ENCODE peak calls at places on chromosomes 6 and 20, in five cellular contexts. F, Z, V, G and K are unnamed samples.
A peak's percentile ranks its signal among the peaks of the same experiment; 100 is the strongest.

GRCh38 chr20:38153011-38153329 is 12.1 kb downstream of the TGM2 start:
- DNase-seq in F (no peak), Z (peak; percentile 52), V (no peak), G (no peak), K (no peak)

GRCh38 chr6:11459002-11459658 is 78.4 kb upstream of the TMEM170B start:
- DNase-seq in F (no peak), Z (no peak), V (no peak), G (no peak), K (no peak)

GRCh38 chr6:4610256-4610655 is 165.9 kb upstream of the CDYL start:
- DNase-seq in F (no peak), Z (peak; percentile 65), V (no peak), G (peak; percentile 36), K (no peak)

GRCh38 chr6:35188886-35189285 is 24.9 kb upstream of the SCUBE3 start:
- DNase-seq in F (no peak), Z (no peak), V (no peak), G (no peak), K (no peak)

GRCh38 chr6:153210083-153210482 is 79.0 kb upstream of the RGS17 start:
- DNase-seq in F (no peak), Z (peak; percentile 19), V (no peak), G (no peak), K (no peak)

GRCh38 chr20:62953167-62953838 is 794 bp downstream of the SLC17A9 start:
- DNase-seq in F (no peak), Z (no peak), V (no peak), G (no peak), K (peak; percentile 82)

GRCh38 chr6:47363736-47364135 is 54.0 kb upstream of the TNFRSF21 start:
- DNase-seq in F (no peak), Z (no peak), V (no peak), G (no peak), K (no peak)

GRCh38 chr6:2818593-2818992 is 23.1 kb downstream of the SERPINB1 start:
- DNase-seq in F (no peak), Z (no peak), V (no peak), G (no peak), K (no peak)

GRCh38 chr20:53939554-53940355 is 130.6 kb downstream of the BCAS1 start:
- DNase-seq in F (peak; percentile 61), Z (peak; percentile 91), V (peak; percentile 56), G (peak; percentile 92), K (peak; percentile 92)

GRCh38 chr6:110033749-110034636 is 55.9 kb downstream of the GPR6 start:
- DNase-seq in F (no peak), Z (no peak), V (no peak), G (no peak), K (no peak)

GRCh38 chr6:150256618-150257272 is 112.1 kb upstream of the IYD start:
- DNase-seq in F (no peak), Z (peak; percentile 58), V (no peak), G (no peak), K (no peak)

GRCh38 chr6:46610862-46611553 is 41.6 kb downstream of the CYP39A1 start:
- DNase-seq in F (no peak), Z (no peak), V (no peak), G (no peak), K (no peak)

GRCh38 chr20:61448396-61448795 is 196.3 kb downstream of the CDH4 start:
- DNase-seq in F (no peak), Z (no peak), V (no peak), G (peak; percentile 28), K (no peak)

GRCh38 chr20:40009542-40009941 is 679.5 kb downstream of the MAFB start:
- DNase-seq in F (no peak), Z (no peak), V (no peak), G (no peak), K (no peak)